ENCODE peak calls at places on chromosome 21, in seven cellular contexts. I is C1 segment of cervical spinal cord; X is memory B cell; T is HEK293T; Y is skeletal muscle cell; P is Caki2; D is stimulated activated CD8-positive, alpha-beta memory T cell treated with anti-CD3 and anti-CD28 coated beads, Interleukin-4, amount 100 ng/mL, for 48 hours. C is an unnamed sample.

GRCh38 chr21:43209575-43210453 is 41.0 kb downstream of the CRYAA start:
- DNase-seq in X (peak), P (peak), I (no peak), Y (peak), T (no peak), D (no peak), C (no peak)

GRCh38 chr21:38831526-38832467 is 26.1 kb downstream of the ETS2 start:
- DNase-seq in T (no peak), Y (peak), X (no peak), D (peak), P (peak), I (peak), C (peak)

GRCh38 chr21:46585191-46585953 is 19.5 kb downstream of the S100B start:
- DNase-seq in X (no peak), P (no peak), T (no peak), D (no peak), Y (no peak), I (no peak), C (no peak)

GRCh38 chr21:31908106-31909031 is 35.5 kb downstream of the HUNK start:
- DNase-seq in X (no peak), Y (no peak), I (no peak), D (no peak), P (no peak), T (no peak), C (no peak)

GRCh38 chr21:28148400-28149064 is 844.1 kb downstream of the LTN1 start:
- DNase-seq in I (no peak), P (no peak), Y (no peak), D (no peak), X (no peak), T (no peak), C (peak)

GRCh38 chr21:44873356-44874239 is at the start of gene PTTG1IP:
- DNase-seq in Y (peak), D (peak), X (peak), P (peak), I (peak), T (peak), C (peak)

GRCh38 chr21:36355868-36356267 is 29.3 kb upstream of the CHAF1B start:
- DNase-seq in I (no peak), X (no peak), D (no peak), T (peak), P (no peak), Y (no peak), C (no peak)

GRCh38 chr21:33968082-33968997 is 52.7 kb upstream of the ATP5PO start:
- DNase-seq in Y (no peak), D (no peak), P (peak), I (no peak), T (peak), X (no peak), C (no peak)

GRCh38 chr21:35987475-35987874 is 72.9 kb downstream of the SETD4 start:
- DNase-seq in P (no peak), X (no peak), T (no peak), I (no peak), D (no peak), Y (no peak), C (no peak)

GRCh38 chr21:46596201-46596600 is 8.7 kb downstream of the S100B start:
- DNase-seq in X (no peak), Y (no peak), D (no peak), P (no peak), I (no peak), T (no peak), C (no peak)

GRCh38 chr21:20701235-20701634 is 297.0 kb upstream of the NCAM2 start:
- DNase-seq in T (no peak), Y (no peak), P (no peak), D (no peak), X (no peak), I (no peak), C (no peak)

GRCh38 chr21:31220567-31220966 is 123.5 kb downstream of the TIAM1 start:
- DNase-seq in X (no peak), Y (peak), D (no peak), T (no peak), P (no peak), I (peak), C (peak)

GRCh38 chr21:17003221-17003620 is 509.6 kb upstream of the CXADR start:
- DNase-seq in T (no peak), I (no peak), D (no peak), P (no peak), X (no peak), Y (peak), C (no peak)

GRCh38 chr21:26595971-26596370 is 22.9 kb upstream of the CYYR1 start:
- DNase-seq in I (no peak), D (no peak), X (no peak), T (no peak), Y (no peak), P (no peak), C (no peak)

C was measured in putamen.